ENCODE peak calls at places on chromosomes 7 and 10, in five cellular contexts. Y, C, P, R and I are unnamed samples. For H3K27me3, the result is how much of the 10 kb centered on the place peaks cover.

GRCh38 chr7:115749924-115750323 is 280.6 kb downstream of the TFEC start:
- DNase-seq in C (no peak), R (no peak), Y (no peak), P (no peak), I (no peak)

GRCh38 chr7:38658916-38659315 is 27.7 kb upstream of the AMPH start:
- DNase-seq in Y (no peak), P (no peak), C (no peak), R (no peak), I (no peak)

GRCh38 chr7:143947111-143947510 is 7.5 kb upstream of the OR2F1 start:
- DNase-seq in Y (no peak), C (no peak), P (no peak), R (no peak), I (no peak)

GRCh38 chr10:30849636-30850035 is 182.0 kb downstream of the ZNF438 start:
- DNase-seq in Y (no peak), C (no peak), R (no peak), P (no peak), I (no peak)

GRCh38 chr7:118288098-118288497 is 63.6 kb downstream of the ANKRD7 start:
- DNase-seq in P (no peak), C (no peak), R (peak), Y (no peak), I (peak)

GRCh38 chr7:78197447-78197846 is 398.9 kb downstream of the PHTF2 start:
- DNase-seq in Y (no peak), P (no peak), C (no peak), R (no peak), I (no peak)

GRCh38 chr10:107163904-107164861 is at the start of gene SORCS1:
- DNase-seq in C (no peak), P (peak), R (no peak), Y (no peak), I (no peak)

GRCh38 chr10:119479048-119479394 is 63.5 kb downstream of the RGS10 start:
- DNase-seq in P (no peak), C (no peak), R (no peak), Y (no peak), I (no peak)

GRCh38 chr7:132154248-132154647 is 422.0 kb downstream of the PLXNA4 start:
- DNase-seq in R (no peak), P (no peak), Y (no peak), C (no peak), I (no peak)

GRCh38 chr7:1733206-1733907 is 63.3 kb downstream of the ELFN1 start:
- DNase-seq in R (no peak), P (no peak), Y (no peak), C (no peak), I (no peak)

GRCh38 chr7:105849122-105849855 is 27.1 kb downstream of the ATXN7L1 start:
- DNase-seq in C (peak), P (peak), R (peak), Y (peak), I (no peak)

GRCh38 chr7:75913437-75913836 is 1.5 kb upstream of the POR start:
- DNase-seq in C (no peak), P (no peak), R (no peak), Y (no peak), I (no peak)

GRCh38 chr7:121307021-121307575 is 21.7 kb upstream of the WNT16 start:
- DNase-seq in Y (no peak), C (no peak), P (no peak), R (no peak), I (no peak)

GRCh38 chr10:77308084-77308732 is 329.4 kb downstream of the KCNMA1 start:
- DNase-seq in C (no peak), Y (no peak), P (no peak), R (no peak), I (no peak)

GRCh38 chr7:110386006-110386405 is 704.9 kb upstream of the LRRN3 start:
- DNase-seq in C (no peak), Y (no peak), R (no peak), P (no peak), I (no peak)

GRCh38 chr7:112204776-112205347 is 1.3 kb downstream of the DOCK4 start:
- DNase-seq in Y (no peak), C (no peak), R (peak), P (no peak), I (peak)

GRCh38 chr7:30802812-30803211 is 31.6 kb downstream of the MINDY4 start:
- DNase-seq in Y (no peak), C (no peak), P (no peak), R (no peak), I (no peak)

GRCh38 chr7:117871778-117872538 is 1.3 kb downstream of the CTTNBP2 start:
- DNase-seq in C (no peak), R (no peak), P (peak), Y (no peak), I (no peak)

GRCh38 chr7:135253851-135254815 is 20.5 kb downstream of the STRA8 start:
- DNase-seq in C (no peak), Y (no peak), R (no peak), P (no peak), I (peak)

GRCh38 chr7:24963218-24963617 is 16.8 kb downstream of the OSBPL3 start:
- DNase-seq in C (no peak), R (no peak), Y (no peak), P (no peak), I (no peak)

GRCh38 chr7:40429821-40430220 is 295.0 kb downstream of the SUGCT start:
- DNase-seq in P (no peak), C (no peak), Y (no peak), R (no peak), I (no peak)

GRCh38 chr7:135527025-135527424 is 17.1 kb upstream of the CNOT4 start:
- DNase-seq in P (no peak), R (no peak), Y (no peak), C (no peak), I (no peak)

GRCh38 chr7:118184392-118184899 is 482 bp downstream of the LSM8 start:
- DNase-seq in C (no peak), P (no peak), R (peak), Y (no peak), I (no peak)

GRCh38 chr7:143362126-143362961 is at the start of gene FAM131B:
- DNase-seq in P (peak), Y (no peak), R (no peak), C (no peak), I (no peak)

DNA sequence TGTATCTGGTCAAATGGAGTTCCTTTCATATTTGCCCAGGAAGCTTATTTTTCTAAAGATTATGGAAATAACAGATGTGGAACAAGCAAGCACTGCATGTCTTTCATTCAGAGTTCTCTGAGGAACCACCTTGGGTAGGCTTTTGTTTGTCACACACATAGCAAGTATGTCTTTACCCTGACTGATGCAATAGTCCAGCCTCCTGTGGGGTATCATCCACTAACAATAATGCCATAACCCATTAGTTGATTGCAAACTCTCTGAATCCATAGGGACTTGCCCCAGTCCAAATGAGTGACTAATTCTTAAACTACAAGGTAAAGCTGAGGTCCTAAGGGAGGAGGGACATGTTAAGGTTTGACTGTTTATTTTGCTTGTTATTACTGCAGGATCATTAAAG is 151.4 kb upstream of the PRPS1L1 start:
- DNase-seq in R (no peak), Y (no peak), P (no peak), C (no peak), I (no peak)
- H3K27ac ChIP-seq in R (no peak), Y (no peak), P (no peak), C (no peak), I (no peak)

GRCh38 chr7:73722785-73723184 is 3.3 kb upstream of the STX1A start:
- DNase-seq in C (no peak), P (no peak), R (no peak), Y (no peak), I (no peak)
- H3K27me3 ChIP-seq in C (under half), P (under half), R (under half), Y (under half), I (under half)

GRCh38 chr10:24873281-24873683 is 79.1 kb downstream of the PRTFDC1 start:
- DNase-seq in Y (no peak), R (no peak), P (no peak), C (no peak), I (no peak)
- H3K27ac ChIP-seq in Y (no peak), R (no peak), P (no peak), C (no peak), I (no peak)

GRCh38 chr10:87817291-87817872 is 644 bp downstream of the ATAD1 start:
- DNase-seq in Y (no peak), R (no peak), C (no peak), P (peak), I (no peak)
- H3K27me3 ChIP-seq in Y (under half), R (under half), C (under half), P (under half), I (under half)

GRCh38 chr10:34696423-34696822 is 118.7 kb downstream of the PARD3 start:
- DNase-seq in R (no peak), Y (no peak), C (no peak), P (no peak), I (peak)
- H3K27ac ChIP-seq in R (no peak), Y (no peak), C (no peak), P (no peak), I (no peak)

GRCh38 chr7:27214587-27214950 is 14.7 kb upstream of the HOXA13 start:
- DNase-seq in R (no peak), C (no peak), P (peak), Y (no peak), I (no peak)
- H3K27me3 ChIP-seq in R (under half), C (half or more), P (half or more), Y (half or more), I (under half)

GRCh38 chr10:72010234-72010992 is 46.2 kb downstream of the CHST3 start:
- DNase-seq in Y (no peak), P (no peak), R (no peak), C (no peak), I (no peak)
- H3K27ac ChIP-seq in Y (no peak), P (no peak), R (no peak), C (no peak), I (no peak)